ENCODE peak calls at places on chromosomes 16 and 17, in five cellular contexts. I, U, H, B and C are unnamed samples.

GRCh38 chr17:31371511-31372097 is 19.9 kb upstream of the RAB11FIP4 start:
- ATAC-seq in U (no peak), I (no peak), H (no peak), B (no peak), C (no peak)

GRCh38 chr16:17793354-17793753 is 322.6 kb upstream of the XYLT1 start:
- ATAC-seq in B (no peak), H (no peak), U (no peak), I (no peak), C (no peak)

GRCh38 chr16:84761448-84762368 is 58.1 kb upstream of the CRISPLD2 start:
- ATAC-seq in U (no peak), I (no peak), H (no peak), B (no peak), C (no peak)

GRCh38 chr16:12387786-12388185 is 411.3 kb downstream of the SNX29 start:
- ATAC-seq in B (no peak), U (no peak), H (no peak), I (no peak), C (no peak)

GRCh38 chr17:35898283-35899070 is 18.3 kb upstream of the CCL5 start:
- ATAC-seq in I (no peak), B (no peak), U (no peak), H (peak; percentile 31), C (no peak)

GRCh38 chr16:68015681-68016080 is at the start of gene DPEP2NB:
- ATAC-seq in H (peak; percentile 15), I (peak; percentile 27), U (no peak), B (no peak), C (no peak)

GRCh38 chr17:17413821-17414220 is 63.0 kb upstream of the MED9 start:
- ATAC-seq in U (no peak), I (no peak), B (no peak), H (no peak), C (no peak)

GRCh38 chr16:813916-814412 is 13.4 kb upstream of the GNG13 start:
- ATAC-seq in B (no peak), H (no peak), I (no peak), U (no peak), C (no peak)

GRCh38 chr16:50666658-50667496 is 14.2 kb downstream of the SNX20 start:
- ATAC-seq in I (peak; percentile 48), B (peak; percentile 92), H (no peak), U (peak; percentile 7), C (no peak)

GRCh38 chr16:50669741-50670140 is 11.4 kb downstream of the SNX20 start:
- ATAC-seq in H (no peak), U (no peak), I (no peak), B (no peak), C (no peak)

GRCh38 chr16:50668368-50669008 is 12.6 kb downstream of the SNX20 start:
- ATAC-seq in I (peak; percentile 80), B (no peak), H (no peak), U (peak; percentile 75), C (no peak)

GRCh38 chr16:50665128-50665878 is 15.8 kb downstream of the SNX20 start:
- ATAC-seq in U (peak; percentile 77), B (peak; percentile 68), H (peak; percentile 94), I (peak; percentile 69), C (peak; percentile 86)

DNA sequence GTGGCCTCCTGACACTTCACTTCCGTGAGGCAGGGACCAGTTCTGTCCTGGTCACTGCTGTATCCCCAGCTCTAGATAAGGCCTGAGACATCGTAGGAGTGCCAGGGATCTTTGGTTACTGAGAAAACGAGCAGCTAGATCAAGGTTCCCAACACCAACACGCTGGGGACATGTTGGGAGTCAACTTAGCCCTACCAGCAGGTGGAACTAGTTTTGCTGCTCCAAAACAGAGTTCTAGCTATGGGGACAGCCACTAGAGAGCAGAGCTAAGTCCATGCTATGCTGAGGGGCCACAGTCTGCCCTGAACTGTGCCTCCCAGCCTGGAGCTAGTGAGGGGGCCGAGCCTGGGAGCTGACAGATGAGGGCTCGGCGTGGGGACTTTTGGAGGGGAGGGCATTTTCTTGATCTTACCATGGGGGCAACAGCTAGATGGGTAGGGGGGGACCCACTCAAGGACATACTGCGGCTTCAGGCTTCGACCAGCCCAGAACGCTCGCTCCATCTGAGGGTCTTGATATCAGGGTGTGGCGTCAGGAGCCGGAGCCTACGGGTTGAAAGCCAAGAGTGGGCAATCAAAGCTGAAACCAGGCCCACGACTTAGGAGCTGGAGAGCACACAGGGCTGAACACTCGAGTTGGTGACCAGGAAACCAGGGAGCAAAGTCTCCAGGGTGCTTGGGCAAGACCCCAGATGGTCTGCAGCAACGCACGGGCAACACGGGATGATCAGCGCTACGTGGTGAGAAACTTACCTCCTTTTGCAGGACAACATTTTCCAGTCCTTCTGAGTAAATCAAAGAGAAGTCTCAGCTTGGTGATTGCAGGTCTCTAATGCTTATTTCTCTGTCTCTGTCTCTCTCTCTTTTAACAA is 13.4 kb downstream of the SNX20 start:
- ATAC-seq in U (no peak), B (peak; percentile 28), H (no peak), I (peak; percentile 67), C (no peak)
- TF ChIP-seq EP300 in U (no peak), B (no peak), H (no peak), I (no peak), C (no peak)

GRCh38 chr16:89295915-89296314 is 78.4 kb downstream of the ZNF778 start:
- ATAC-seq in B (no peak), H (no peak), I (no peak), U (no peak), C (no peak)

GRCh38 chr16:89298826-89299225 is 81.3 kb downstream of the ZNF778 start:
- ATAC-seq in U (no peak), B (no peak), H (no peak), I (no peak), C (no peak)

GRCh38 chr16:89297870-89298545 is 80.5 kb downstream of the ZNF778 start:
- ATAC-seq in I (peak; percentile 26), B (no peak), U (no peak), H (no peak), C (no peak)

GRCh38 chr16:89295071-89295900 is 77.8 kb downstream of the ZNF778 start:
- ATAC-seq in B (no peak), U (no peak), H (no peak), I (no peak), C (no peak)

DNA sequence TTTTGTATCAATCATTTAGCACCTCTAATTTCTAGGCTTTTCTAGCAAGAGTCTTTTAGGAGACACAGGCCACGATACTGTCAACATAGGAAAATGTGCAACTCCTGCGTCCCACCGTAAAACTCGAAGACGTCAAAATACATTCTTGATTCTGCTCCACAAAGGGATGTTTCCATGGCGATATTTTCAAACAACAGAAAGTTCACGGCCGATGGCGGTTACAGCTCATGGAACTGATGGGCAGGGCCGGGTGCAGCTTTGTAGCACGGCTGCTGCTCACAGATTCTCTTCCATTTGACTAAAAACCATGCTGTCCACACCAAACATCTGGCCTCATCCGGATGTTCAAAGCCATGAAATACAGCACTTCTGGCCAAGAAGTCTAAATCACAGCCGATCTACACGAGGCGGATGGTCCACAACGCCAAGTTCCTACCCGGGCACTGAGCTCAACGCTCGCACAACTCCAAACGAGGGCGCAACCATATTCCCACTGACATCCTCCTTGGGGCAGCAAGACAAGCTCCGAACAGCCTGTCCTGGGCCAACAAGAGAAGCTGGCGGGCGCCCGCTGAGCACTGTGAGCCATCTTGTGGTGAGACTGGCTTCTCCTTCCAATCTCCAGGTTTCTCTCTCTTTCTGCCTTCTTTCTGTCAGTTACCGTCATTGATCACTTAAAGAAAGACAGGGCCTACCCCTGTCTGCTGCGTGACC is 79.8 kb downstream of the ZNF778 start:
- ATAC-seq in I (no peak), H (no peak), B (no peak), U (no peak), C (no peak)
- TF ChIP-seq POLR2AphosphoS5 in I (no peak), H (no peak), B (no peak), U (no peak), C (no peak)

GRCh38 chr16:15888072-15888976 is at the start of gene CEP20:
- ATAC-seq in H (peak; percentile 98), B (peak; percentile 100), U (peak; percentile 100), I (peak; percentile 100), C (peak; percentile 100)
- TF ChIP-seq EP300 in H (peak; percentile 13), B (no peak), U (no peak), I (peak; percentile 10), C (no peak)

GRCh38 chr17:29642171-29642611 is 19.5 kb upstream of the CORO6 start:
- ATAC-seq in B (no peak), H (no peak), I (no peak), U (no peak), C (no peak)

GRCh38 chr17:29643817-29644160 is 21.1 kb upstream of the CORO6 start:
- ATAC-seq in U (no peak), I (no peak), H (no peak), B (no peak), C (no peak)

GRCh38 chr17:29649359-29649758 is 26.6 kb upstream of the CORO6 start:
- ATAC-seq in U (no peak), H (peak; percentile 41), I (no peak), B (no peak), C (no peak)

GRCh38 chr17:29648005-29648404 is 25.3 kb upstream of the CORO6 start:
- ATAC-seq in U (no peak), B (no peak), H (no peak), I (no peak), C (no peak)

GRCh38 chr17:29645516-29646051 is 22.9 kb upstream of the CORO6 start:
- ATAC-seq in U (peak; percentile 83), I (no peak), B (no peak), H (no peak), C (peak; percentile 93)
- TF ChIP-seq POLR2AphosphoS5 in U (peak; percentile 75), I (no peak), B (no peak), H (no peak), C (peak; percentile 68)

DNA sequence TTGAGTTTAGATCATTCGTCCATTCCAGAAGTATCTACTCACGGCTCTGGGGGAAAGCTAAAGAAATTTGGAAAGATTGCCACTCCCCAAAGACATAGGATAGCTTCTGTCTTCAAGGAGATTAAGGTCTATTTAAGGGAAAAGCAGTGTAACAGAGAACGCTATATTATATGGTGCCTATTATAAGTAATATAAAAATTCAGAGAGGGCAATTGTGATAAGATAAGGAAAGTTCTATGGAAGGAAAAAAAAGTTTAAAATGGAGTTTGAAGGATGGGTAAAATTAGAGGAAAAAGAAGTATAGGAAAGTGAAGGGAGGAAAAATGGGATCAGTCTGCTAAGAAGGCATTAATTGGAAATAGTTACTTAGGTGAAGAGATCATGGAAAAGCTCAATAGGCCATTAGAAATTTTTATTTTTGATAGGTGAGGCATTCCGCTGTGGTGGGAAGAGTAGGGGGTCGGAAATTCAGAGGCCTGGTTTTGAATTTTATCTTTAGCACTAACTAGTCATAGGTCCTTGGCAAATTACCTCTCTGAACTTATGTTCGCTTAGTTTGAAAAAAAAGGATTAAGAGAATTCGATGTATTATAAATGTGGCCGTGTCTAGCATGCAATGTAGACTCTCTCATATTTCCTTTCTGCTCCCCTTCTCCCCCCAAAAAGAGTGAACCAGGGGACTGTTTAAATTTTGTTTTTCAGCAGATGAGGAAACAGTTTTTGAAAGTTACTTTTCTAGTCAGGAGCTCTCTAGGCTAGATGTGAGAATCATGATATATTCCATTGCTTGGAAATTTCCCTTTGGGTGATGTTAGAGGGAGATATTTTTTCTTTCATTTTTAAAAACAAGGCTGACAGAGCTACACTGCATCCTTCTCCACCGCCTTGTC is 882 bp upstream of the CDC27 start:
- ATAC-seq in H (no peak), U (no peak), I (no peak), B (no peak), C (no peak)
- TF ChIP-seq EP300 in H (no peak), U (no peak), I (no peak), B (no peak), C (no peak)